ENCODE peak calls at places on chromosomes 13 and 19, in six cellular contexts. V, K, W, Y, O and X are unnamed samples.

GRCh38 chr19:2443785-2444182 is 13.0 kb downstream of the LMNB2 start:
- DNase-seq in V (no peak), W (no peak), K (no peak), Y (no peak), O (peak; percentile 38), X (no peak)

GRCh38 chr19:3697671-3698385 is 2.4 kb downstream of the PIP5K1C start:
- DNase-seq in K (no peak), V (no peak), Y (no peak), W (no peak), O (no peak), X (no peak)

GRCh38 chr19:16821081-16821480 is 8.1 kb upstream of the SIN3B start:
- DNase-seq in K (no peak), V (no peak), O (no peak), Y (no peak), W (no peak), X (no peak)

GRCh38 chr13:34246511-34246910 is 428.6 kb downstream of the RFC3 start:
- DNase-seq in V (no peak), Y (peak; percentile 45), O (no peak), W (no peak), K (no peak), X (no peak)

GRCh38 chr13:67440240-67440639 is 210.1 kb upstream of the PCDH9 start:
- DNase-seq in O (no peak), K (no peak), V (no peak), W (no peak), Y (no peak), X (no peak)

GRCh38 chr19:49436381-49437017 is 4.8 kb downstream of the SLC17A7 start:
- DNase-seq in V (no peak), Y (no peak), O (peak; percentile 86), W (no peak), K (peak; percentile 75), X (no peak)

GRCh38 chr13:28559636-28560259 is 64.8 kb upstream of the FLT1 start:
- DNase-seq in K (no peak), V (no peak), Y (no peak), W (no peak), O (no peak), X (no peak)

GRCh38 chr13:20109037-20109436 is 51.8 kb downstream of the GJA3 start:
- DNase-seq in K (no peak), O (no peak), W (no peak), V (no peak), Y (no peak), X (no peak)

GRCh38 chr19:4519521-4520277 is 1.4 kb upstream of the PLIN4 start:
- DNase-seq in O (no peak), V (no peak), K (no peak), W (no peak), Y (no peak), X (no peak)

GRCh38 chr13:67133476-67133875 is 96.7 kb downstream of the PCDH9 start:
- DNase-seq in W (no peak), K (no peak), V (no peak), Y (no peak), O (no peak), X (no peak)

GRCh38 chr13:102707465-102707864 is 12.6 kb upstream of the METTL21C start:
- DNase-seq in V (peak; percentile 30), W (no peak), O (no peak), Y (peak; percentile 93), K (no peak), X (no peak)

GRCh38 chr13:65597839-65598818 is 1632.0 kb downstream of the PCDH9 start:
- DNase-seq in W (no peak), V (no peak), O (no peak), K (no peak), Y (peak; percentile 39), X (no peak)

GRCh38 chr19:49761625-49762311 is 1.3 kb downstream of the TSKS start:
- DNase-seq in O (no peak), K (no peak), Y (peak; percentile 45), V (no peak), W (no peak), X (no peak)

GRCh38 chr13:30681489-30682242 is 53.7 kb upstream of the ALOX5AP start:
- DNase-seq in Y (peak; percentile 72), W (no peak), O (no peak), V (no peak), K (no peak), X (no peak)

GRCh38 chr13:110506859-110507566 is 54.5 kb downstream of the RAB20 start:
- DNase-seq in Y (no peak), W (no peak), V (peak; percentile 75), K (no peak), O (no peak), X (no peak)

GRCh38 chr13:20193924-20194631 is 1.3 kb upstream of the GJB2 start:
- DNase-seq in O (peak; percentile 51), Y (no peak), W (no peak), V (no peak), K (no peak), X (no peak)

GRCh38 chr19:50794778-50795664 is 4.8 kb downstream of the ACP4 start:
- DNase-seq in W (no peak), O (no peak), K (no peak), Y (no peak), V (no peak), X (no peak)

GRCh38 chr13:110382229-110382628 is 75.1 kb downstream of the COL4A2 start:
- DNase-seq in V (no peak), W (no peak), Y (peak; percentile 66), O (no peak), K (no peak), X (no peak)

GRCh38 chr13:73200432-73200831 is 141.6 kb downstream of the KLF5 start:
- DNase-seq in Y (no peak), V (no peak), K (no peak), W (no peak), O (no peak), X (no peak)

GRCh38 chr19:45211751-45212381 is 33.3 kb downstream of the BLOC1S3 start:
- DNase-seq in O (peak; percentile 74), V (peak; percentile 82), W (no peak), K (peak; percentile 69), Y (no peak), X (no peak)

GRCh38 chr19:30649934-30650614 is 277.9 kb downstream of the ZNF536 start:
- DNase-seq in K (peak; percentile 44), Y (peak; percentile 42), V (peak; percentile 61), W (no peak), O (no peak), X (no peak)

GRCh38 chr13:23949736-23950135 is 52.4 kb upstream of the C1QTNF9B start:
- DNase-seq in O (no peak), V (no peak), K (no peak), W (no peak), Y (no peak), X (no peak)
- TF ChIP-seq CTCF in O (no peak), V (no peak), K (no peak), W (no peak), Y (no peak), X (no peak)

GRCh38 chr13:94716016-94716415 is 3.7 kb upstream of the SOX21 start:
- DNase-seq in K (no peak), W (no peak), Y (no peak), V (no peak), O (no peak), X (no peak)
- TF ChIP-seq CTCF in K (peak; percentile 16), W (no peak), Y (no peak), V (no peak), O (no peak), X (peak; percentile 65)

DNA sequence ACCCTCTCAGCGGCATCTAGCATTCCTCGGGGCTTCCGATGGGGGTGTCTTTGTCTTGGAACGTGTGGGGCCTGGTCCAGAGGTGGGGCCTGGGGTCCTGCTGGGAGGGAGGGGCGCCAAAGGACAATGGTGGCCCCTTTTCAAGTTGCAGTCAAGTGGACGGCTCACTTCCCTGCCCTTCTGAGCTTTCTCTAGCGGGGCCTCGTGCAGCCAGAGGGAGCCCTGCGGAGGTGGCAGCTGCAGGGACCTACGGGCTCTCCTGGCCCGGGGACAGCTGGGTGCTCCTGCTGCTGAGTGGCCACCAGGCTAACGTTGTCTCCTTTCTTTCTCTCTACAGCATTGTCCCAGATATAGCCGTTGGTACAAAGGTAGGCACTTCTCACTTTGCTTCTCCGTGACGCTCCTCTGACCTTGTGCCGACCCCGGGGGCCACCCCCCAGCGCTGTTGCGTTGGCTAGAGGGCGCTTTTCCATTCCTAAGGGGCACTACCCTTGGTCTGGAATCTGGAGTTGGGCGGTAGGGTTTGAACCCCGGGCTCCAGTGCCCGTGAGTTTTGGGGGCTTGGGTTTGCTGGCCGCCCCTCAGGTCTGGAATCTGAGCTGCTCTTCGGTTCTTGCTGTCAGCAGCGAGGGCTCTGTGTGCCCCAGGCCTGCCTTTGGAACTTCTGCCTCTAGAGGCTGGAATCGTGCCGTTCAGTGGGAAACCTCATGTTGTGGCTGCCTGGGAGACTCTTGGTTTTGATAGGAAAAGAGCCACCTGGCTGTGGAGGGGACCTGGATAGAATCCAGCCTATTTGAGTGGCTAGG is 2.0 kb downstream of the PTBP1 start:
- DNase-seq in W (no peak), O (no peak), K (peak; percentile 42), V (peak; percentile 40), Y (no peak), X (no peak)
- TF ChIP-seq CTCF in W (peak; percentile 16), O (no peak), K (no peak), V (no peak), Y (peak; percentile 21), X (peak; percentile 71)

GRCh38 chr19:7823902-7824301 is 6.1 kb upstream of the EVI5L start:
- DNase-seq in O (no peak), K (no peak), W (no peak), Y (no peak), V (no peak), X (no peak)
- TF ChIP-seq CTCF in O (no peak), K (no peak), W (no peak), Y (no peak), V (no peak), X (no peak)

DNA sequence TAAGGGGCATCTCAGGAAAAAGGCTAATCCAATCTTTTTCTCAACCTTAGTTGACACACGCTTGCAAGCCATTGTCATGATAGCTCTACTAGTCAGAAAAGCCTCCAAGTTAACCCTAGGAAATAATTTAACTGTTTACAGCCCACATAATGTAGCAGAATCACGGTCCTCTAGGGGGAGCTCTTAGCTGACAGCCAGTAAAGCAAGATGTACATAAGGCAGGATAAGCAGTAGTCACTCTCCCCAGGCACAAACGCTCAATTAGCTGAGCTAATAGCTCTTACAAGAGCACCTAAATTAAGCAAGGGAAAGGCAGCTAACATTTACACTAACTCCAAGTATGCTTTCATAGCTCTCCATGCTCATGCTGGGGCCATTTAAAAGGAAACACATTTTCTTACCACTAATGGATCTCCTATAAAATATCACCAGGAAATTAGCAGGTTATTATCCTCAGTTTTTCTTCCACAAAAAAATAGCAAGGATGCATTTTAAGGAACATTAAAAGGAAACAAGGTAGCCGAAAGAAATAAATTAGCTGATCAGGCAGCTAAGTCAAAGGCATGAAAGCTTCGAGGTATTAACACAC is 33.7 kb upstream of the ZSCAN5A start:
- DNase-seq in W (no peak), K (no peak), O (no peak), Y (no peak), V (no peak), X (no peak)
- TF ChIP-seq CTCF in W (no peak), K (no peak), O (no peak), Y (peak; percentile 24), V (no peak), X (peak; percentile 45)